ENCODE peak calls at places on chromosomes 13 and 19, in four cellular contexts. N, Z, Q and I are unnamed samples. For H3K4me1, the result is how much of the 10 kb centered on the place peaks cover.

GRCh38 chr19:43774103-43774939 is 6.5 kb downstream of the KCNN4 start:
- DNase-seq in N (peak), Z (no peak), Q (no peak), I (no peak)

GRCh38 chr13:99812611-99813010 is 159.0 kb downstream of the ZIC5 start:
- DNase-seq in N (no peak), Z (no peak), Q (no peak), I (no peak)

GRCh38 chr13:78121001-78121400 is 202.4 kb upstream of the EDNRB start:
- DNase-seq in N (no peak), Z (no peak), Q (no peak), I (no peak)

GRCh38 chr13:83881917-83882625 is at the start of gene SLITRK1:
- DNase-seq in N (no peak), Z (peak), Q (no peak), I (no peak)

GRCh38 chr19:48372904-48373303 is 8.7 kb downstream of the SYNGR4 start:
- DNase-seq in N (peak), Z (no peak), Q (no peak), I (no peak)

GRCh38 chr19:22945560-22945959 is 57.4 kb downstream of the ZNF728 start:
- DNase-seq in N (no peak), Z (no peak), Q (no peak), I (no peak)

GRCh38 chr13:52010890-52011689 is at the start of gene ATP7B:
- DNase-seq in N (peak), Z (no peak), Q (peak), I (peak)

GRCh38 chr19:31511098-31511497 is 161.9 kb upstream of the TSHZ3 start:
- DNase-seq in N (no peak), Z (no peak), Q (no peak), I (no peak)

GRCh38 chr13:73984201-73984600 is 150.0 kb downstream of the KLF12 start:
- DNase-seq in N (no peak), Z (no peak), Q (no peak), I (no peak)

GRCh38 chr19:44806271-44806670 is 2.6 kb upstream of the BCAM start:
- DNase-seq in N (no peak), Z (no peak), Q (no peak), I (no peak)

GRCh38 chr13:93455881-93456280 is 229.3 kb downstream of the GPC6 start:
- DNase-seq in N (no peak), Z (no peak), Q (no peak), I (no peak)

GRCh38 chr19:36032251-36033104 is at the start of gene CLIP3:
- DNase-seq in N (peak), Z (no peak), Q (peak), I (no peak)

GRCh38 chr13:77339408-77339807 is 12.5 kb upstream of the MYCBP2 start:
- DNase-seq in N (no peak), Z (no peak), Q (no peak), I (no peak)

GRCh38 chr13:26950968-26951367 is 190.4 kb upstream of the GPR12 start:
- DNase-seq in N (peak), Z (no peak), Q (no peak), I (no peak)

GRCh38 chr19:15776264-15776663 is 11.2 kb upstream of the OR10H5 start:
- DNase-seq in N (no peak), Z (no peak), Q (peak), I (no peak)

GRCh38 chr13:30744056-30744684 is 8.8 kb downstream of the ALOX5AP start:
- DNase-seq in N (peak), Z (peak), Q (no peak), I (peak)

GRCh38 chr13:61294467-61295186 is 121.0 kb downstream of the PCDH20 start:
- DNase-seq in N (no peak), Z (no peak), Q (no peak), I (no peak)

GRCh38 chr13:22357132-22357531 is 686.3 kb downstream of the FGF9 start:
- DNase-seq in N (no peak), Z (no peak), Q (no peak), I (no peak)

GRCh38 chr13:99302637-99303505 is 4.3 kb downstream of the GPR183 start:
- DNase-seq in N (no peak), Z (no peak), Q (no peak), I (no peak)

GRCh38 chr19:45781282-45782161 is 768 bp downstream of the DMPK start:
- DNase-seq in N (peak), Z (no peak), Q (peak), I (no peak)

GRCh38 chr13:99435116-99435515 is 66.2 kb upstream of the TM9SF2 start:
- DNase-seq in N (no peak), Z (no peak), Q (no peak), I (no peak)

GRCh38 chr13:99307648-99308339 is 595 bp upstream of the GPR183 start:
- DNase-seq in N (peak), Z (no peak), Q (no peak), I (peak)

GRCh38 chr13:52786747-52787146 is 47.1 kb upstream of the CNMD start:
- DNase-seq in N (no peak), Z (no peak), Q (no peak), I (no peak)

GRCh38 chr19:5990289-5990797 is 12.4 kb upstream of the RANBP3 start:
- DNase-seq in N (no peak), Z (no peak), Q (no peak), I (no peak)

GRCh38 chr13:32429406-32429909 is 1.5 kb upstream of the N4BP2L1 start:
- DNase-seq in N (no peak), Z (no peak), Q (no peak), I (no peak)
- TF ChIP-seq POLR2A in N (no peak), Z (no peak), Q (no peak), I (no peak)

GRCh38 chr19:38737921-38738731 is 6.1 kb downstream of the CAPN12 start:
- DNase-seq in N (no peak), Z (no peak), Q (peak), I (no peak)
- H3K4me1 ChIP-seq in N (under half), Z (under half), Q (under half), I (under half)

DNA sequence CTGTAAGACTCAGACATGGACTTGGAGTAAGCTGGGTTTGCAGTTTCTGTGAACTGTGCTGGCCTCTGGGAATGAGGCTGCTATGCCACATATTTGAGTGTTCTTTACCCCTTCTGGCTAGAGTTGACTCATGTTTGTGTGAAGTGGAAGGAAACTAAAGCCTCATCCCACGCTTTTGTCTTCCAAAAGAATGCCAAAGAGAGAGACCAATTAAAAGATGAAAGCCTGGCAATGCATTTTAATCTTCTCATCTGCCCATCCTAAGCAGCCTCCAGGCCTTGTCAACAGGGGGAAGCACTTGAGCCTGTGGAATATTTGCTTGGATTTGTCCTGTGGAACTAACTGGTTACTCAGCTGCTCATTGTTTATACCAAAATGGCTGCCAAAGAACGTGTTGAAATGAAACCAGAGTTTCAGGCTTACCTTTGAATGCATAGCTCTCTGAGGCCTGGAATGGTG is 49.1 kb downstream of the LMO7 start:
- DNase-seq in N (no peak), Z (no peak), Q (no peak), I (no peak)
- H3K4me3 ChIP-seq in N (no peak), Z (no peak), Q (no peak), I (no peak)

GRCh38 chr19:4360641-4361151 is 17.3 kb downstream of the MPND start:
- DNase-seq in N (no peak), Z (no peak), Q (peak), I (no peak)

GRCh38 chr19:4362871-4363545 is 19.6 kb downstream of the MPND start:
- DNase-seq in N (no peak), Z (no peak), Q (no peak), I (peak)

GRCh38 chr19:4363571-4364304 is 20.4 kb downstream of the MPND start:
- DNase-seq in N (no peak), Z (no peak), Q (no peak), I (no peak)

GRCh38 chr19:4361152-4362037 is 18.0 kb downstream of the MPND start:
- DNase-seq in N (no peak), Z (no peak), Q (peak), I (peak)

DNA sequence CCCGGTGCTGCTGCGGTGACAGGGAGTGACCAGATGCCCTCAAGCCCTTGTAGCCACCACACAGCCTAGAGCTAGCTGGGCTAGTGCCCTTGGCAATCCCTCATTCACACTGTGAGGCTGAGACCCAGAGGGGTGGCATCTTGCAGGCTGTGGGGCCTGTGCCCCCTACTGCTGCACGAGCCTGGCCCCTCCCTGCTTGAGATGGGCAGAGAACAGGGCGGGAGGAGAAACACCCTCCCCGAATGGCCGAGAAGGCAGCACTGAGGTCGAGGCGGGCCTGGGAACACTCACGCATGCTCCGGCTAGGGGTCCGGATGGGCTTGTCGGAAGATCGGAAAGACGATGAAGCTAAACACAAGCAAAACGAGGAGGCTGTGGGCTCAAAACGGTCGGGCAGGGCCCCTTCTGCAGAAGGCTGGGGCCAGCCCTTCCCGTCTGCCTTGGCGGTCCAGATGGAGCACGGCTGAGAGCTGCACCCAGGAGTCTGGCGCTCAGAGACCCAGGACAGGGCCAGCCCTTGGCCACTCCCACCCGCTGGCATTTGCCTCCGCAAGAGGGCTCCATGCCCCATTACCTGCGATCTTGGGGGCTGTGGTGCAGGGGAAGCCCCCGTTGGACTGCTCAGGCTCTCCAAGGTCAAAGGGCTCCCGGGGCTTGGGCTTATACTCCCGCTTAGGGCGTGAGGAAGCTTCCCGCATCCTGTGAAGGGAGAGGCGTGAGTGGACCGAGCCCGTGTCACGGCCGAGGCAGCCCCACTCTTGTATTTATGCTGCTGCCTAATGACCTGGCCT is 18.9 kb downstream of the MPND start:
- DNase-seq in N (no peak), Z (no peak), Q (no peak), I (no peak)
- TF ChIP-seq POLR2A in N (no peak), Z (peak), Q (no peak), I (no peak)

GRCh38 chr19:18230941-18231734 is 4.9 kb upstream of the PDE4C start:
- DNase-seq in N (no peak), Z (no peak), Q (no peak), I (no peak)
- H3K4me1 ChIP-seq in N (under half), Z (under half), Q (under half), I (under half)

DNA sequence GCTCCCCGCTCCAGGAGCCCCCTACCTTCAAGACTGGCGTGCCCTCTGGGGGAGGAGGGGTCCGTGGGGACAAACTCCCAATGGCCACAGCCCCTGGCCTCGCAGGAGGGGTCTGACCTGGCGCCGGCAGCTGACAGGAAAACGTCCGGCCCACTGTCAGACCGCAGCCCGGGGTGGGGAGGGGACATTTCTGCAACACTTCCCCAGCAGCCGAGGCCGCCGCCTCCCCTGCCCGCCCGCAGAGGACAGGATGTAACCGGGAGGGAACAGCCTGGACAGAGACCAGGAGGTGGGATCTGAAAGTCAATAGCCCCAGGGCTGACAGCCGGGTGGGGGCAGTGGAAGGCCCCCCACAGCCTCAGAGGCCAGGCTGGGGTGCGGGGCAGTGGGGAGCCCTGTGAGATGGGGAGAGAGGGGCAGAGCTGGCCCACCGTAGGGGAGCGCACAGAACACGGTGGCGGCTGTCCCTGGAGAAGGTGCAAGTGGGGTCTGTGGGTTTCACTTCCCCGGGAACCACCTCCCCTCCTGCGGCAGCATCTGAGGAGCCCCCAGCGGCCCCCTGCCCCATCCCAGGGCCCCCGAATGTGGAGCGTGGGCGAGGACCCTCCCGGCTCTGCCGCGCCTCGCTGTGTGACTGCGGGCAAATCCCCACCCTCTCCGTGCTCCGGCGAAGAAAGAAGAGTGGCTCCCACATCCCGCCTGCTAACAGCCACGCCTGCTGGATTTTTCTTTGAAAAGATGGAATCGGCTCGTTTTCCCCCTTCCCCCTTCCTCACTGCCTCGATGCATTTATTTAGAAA is at the start of gene PEAK3:
- DNase-seq in N (peak), Z (no peak), Q (peak), I (peak)
- H3K4me3 ChIP-seq in N (peak), Z (no peak), Q (peak), I (peak)

DNA sequence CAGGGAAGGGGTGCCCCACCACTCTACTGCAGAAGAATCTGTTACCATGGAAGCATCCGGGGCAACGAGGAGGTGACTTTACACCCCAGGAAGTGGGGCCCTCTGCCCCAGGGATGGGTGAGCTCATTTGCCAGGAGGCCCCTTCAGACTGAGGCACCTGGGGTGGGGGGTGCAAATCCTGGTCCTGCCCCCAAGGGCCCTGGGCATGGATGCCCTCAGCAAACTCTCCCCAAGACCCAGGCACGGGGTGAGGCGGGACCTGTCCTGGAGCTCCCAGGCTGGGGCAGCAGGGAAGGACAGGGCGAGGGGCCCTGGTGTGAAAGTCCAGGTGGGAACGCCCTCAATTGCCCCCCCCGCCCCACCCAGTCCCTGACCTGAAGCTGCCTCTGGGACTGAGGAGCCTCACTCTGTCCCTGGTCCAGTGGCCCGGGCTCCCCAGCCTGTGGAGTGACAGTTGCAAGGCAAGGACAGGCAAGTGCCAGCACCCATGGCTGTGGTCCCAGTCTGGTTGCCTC is 52.5 kb downstream of the C1QTNF9 start:
- DNase-seq in N (peak), Z (no peak), Q (no peak), I (peak)
- TF ChIP-seq POLR2A in N (no peak), Z (no peak), Q (no peak), I (no peak)

GRCh38 chr19:13078897-13079541 is 23.6 kb downstream of the LYL1 start:
- DNase-seq in N (peak), Z (no peak), Q (peak), I (no peak)

GRCh38 chr19:13074378-13074777 is 28.3 kb downstream of the LYL1 start:
- DNase-seq in N (no peak), Z (no peak), Q (no peak), I (no peak)

GRCh38 chr19:13077233-13077632 is 25.4 kb downstream of the LYL1 start:
- DNase-seq in N (no peak), Z (no peak), Q (no peak), I (no peak)

GRCh38 chr19:13076320-13076719 is 26.3 kb downstream of the LYL1 start:
- DNase-seq in N (no peak), Z (no peak), Q (no peak), I (no peak)

DNA sequence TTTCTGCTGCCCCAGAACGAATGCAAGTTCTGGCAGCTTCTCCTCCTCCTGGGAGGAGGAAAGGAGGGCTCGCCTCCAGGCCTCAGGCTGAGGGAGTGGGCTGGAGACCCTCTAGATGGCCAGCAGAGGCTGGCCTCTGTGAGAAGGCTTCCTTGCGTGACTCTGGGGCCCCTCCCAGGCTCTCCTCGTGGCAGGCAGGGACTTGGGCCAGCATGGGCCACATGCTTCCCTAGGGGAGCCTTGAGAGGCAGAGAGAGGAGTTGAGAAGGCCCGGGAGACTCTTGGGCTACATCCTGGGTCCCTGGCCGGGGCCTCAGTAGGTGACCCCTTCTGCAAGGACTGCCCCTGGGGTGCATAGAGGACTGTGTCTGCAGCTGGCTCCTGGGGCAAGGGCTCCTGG is 25.9 kb downstream of the LYL1 start:
- DNase-seq in N (no peak), Z (no peak), Q (no peak), I (no peak)
- H3K4me1 ChIP-seq in N (under half), Z (under half), Q (half or more), I (under half)

GRCh38 chr19:58209577-58209976 is 19.1 kb upstream of the ZNF544 start:
- DNase-seq in N (no peak), Z (no peak), Q (no peak), I (no peak)

GRCh38 chr19:58204566-58204965 is 21.7 kb downstream of the ZNF274 start:
- DNase-seq in N (no peak), Z (no peak), Q (no peak), I (no peak)

DNA sequence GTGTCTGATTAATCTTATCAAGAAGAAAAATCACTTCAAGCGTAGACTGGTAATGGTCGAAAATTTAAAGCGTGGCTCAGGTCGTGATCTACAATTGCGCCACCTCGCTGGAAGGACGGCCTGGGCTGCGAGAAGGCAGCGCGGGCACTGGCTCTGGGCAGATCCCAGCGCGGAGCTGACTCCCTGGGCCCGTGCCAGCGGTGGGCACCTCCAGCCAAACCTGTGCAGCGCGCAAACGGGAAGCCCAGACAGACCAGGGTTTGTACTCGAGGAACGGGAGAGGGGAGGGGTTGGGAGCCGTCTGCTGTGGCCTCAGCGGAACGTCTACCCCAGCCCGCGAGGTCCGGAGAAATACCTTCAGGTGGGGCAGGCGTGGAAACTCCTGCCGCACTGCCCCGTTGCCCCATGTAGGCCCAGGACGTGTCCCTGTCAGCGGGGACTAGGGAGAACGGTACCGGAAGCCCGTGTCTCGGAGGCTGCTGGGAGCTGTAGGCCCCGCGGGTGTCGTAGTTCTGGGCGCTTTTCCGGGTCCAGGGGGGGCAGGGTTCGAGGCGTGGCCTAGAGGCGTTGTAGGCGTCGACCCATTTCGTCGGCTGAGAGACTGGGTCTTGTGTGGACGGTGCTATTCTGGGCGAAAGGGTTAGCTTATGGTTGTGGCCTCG is 21.1 kb downstream of the ZNF274 start:
- DNase-seq in N (no peak), Z (no peak), Q (no peak), I (no peak)
- H3K4me3 ChIP-seq in N (no peak), Z (no peak), Q (no peak), I (no peak)

DNA sequence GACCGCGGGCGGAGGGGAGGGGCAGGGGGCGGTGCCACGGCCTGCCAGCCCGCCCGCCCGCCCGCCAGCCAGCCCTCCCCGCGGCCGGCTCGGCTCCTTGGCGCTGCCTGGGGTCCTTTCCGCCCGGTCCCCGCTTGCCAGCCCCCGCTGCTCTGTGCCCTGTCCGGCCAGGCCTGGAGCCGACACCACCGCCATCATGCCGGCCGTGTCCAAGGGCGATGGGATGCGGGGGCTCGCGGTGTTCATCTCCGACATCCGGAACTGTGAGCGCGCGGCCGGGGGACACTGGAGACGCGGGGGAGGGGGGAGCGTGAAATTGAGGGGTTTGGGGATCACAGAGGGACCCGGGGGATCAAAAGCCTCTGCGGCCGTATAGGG is at the start of gene AP2A1:
- DNase-seq in N (no peak), Z (no peak), Q (no peak), I (no peak)
- TF ChIP-seq POLR2A in N (peak), Z (peak), Q (peak), I (peak)